ENCODE peak calls at places on chromosomes 16 and 17, in four cellular contexts. F, K, J and D are unnamed samples.

GRCh38 chr17:66549312-66549705 is 246.9 kb downstream of the PRKCA start:
- DNase-seq in J (no peak), F (peak), K (peak), D (peak)

GRCh38 chr17:61283043-61283442 is 116.6 kb upstream of the TBX2 start:
- DNase-seq in K (no peak), F (no peak), J (no peak), D (no peak)

GRCh38 chr17:2694381-2695242 is 17.0 kb downstream of the CLUH start:
- DNase-seq in J (no peak), F (no peak), K (no peak), D (no peak)

GRCh38 chr17:42120161-42121065 is 754 bp downstream of the KAT2A start:
- DNase-seq in J (no peak), F (peak), K (no peak), D (no peak)

GRCh38 chr16:81190667-81191066 is 47.8 kb upstream of the BCO1 start:
- DNase-seq in J (no peak), F (peak), K (no peak), D (no peak)

GRCh38 chr16:58960034-58960433 is 225.9 kb upstream of the GOT2 start:
- DNase-seq in K (no peak), J (no peak), F (no peak), D (no peak)

GRCh38 chr17:4469552-4469951 is 29.1 kb upstream of the SPNS2 start:
- DNase-seq in K (no peak), F (no peak), J (no peak), D (no peak)

GRCh38 chr17:66727634-66728570 is 107.0 kb upstream of the CACNG5 start:
- DNase-seq in F (peak), K (no peak), J (no peak), D (no peak)

GRCh38 chr16:30948956-30949654 is at the start of gene ORAI3:
- DNase-seq in J (no peak), F (peak), K (no peak), D (no peak)

GRCh38 chr16:17836868-17837602 is 366.3 kb upstream of the XYLT1 start:
- DNase-seq in J (no peak), F (peak), K (peak), D (peak)

GRCh38 chr16:27385398-27385797 is 16.6 kb upstream of the IL21R start:
- DNase-seq in K (no peak), J (no peak), F (no peak), D (no peak)

GRCh38 chr16:51201604-51202003 is 50.5 kb upstream of the SALL1 start:
- DNase-seq in J (no peak), K (no peak), F (no peak), D (no peak)

GRCh38 chr17:71760062-71760720 is 360.6 kb upstream of the SOX9 start:
- DNase-seq in F (peak), K (no peak), J (no peak), D (no peak)

GRCh38 chr16:89009343-89010209 is 32.6 kb upstream of the CBFA2T3 start:
- DNase-seq in K (no peak), F (no peak), J (no peak), D (no peak)

GRCh38 chr17:68033636-68034451 is 1.7 kb upstream of the KPNA2 start:
- DNase-seq in J (no peak), K (no peak), F (peak), D (no peak)

GRCh38 chr17:63646492-63646815 is 24.2 kb downstream of the MAP3K3 start:
- DNase-seq in K (no peak), F (no peak), J (no peak), D (no peak)

GRCh38 chr16:46762583-46762982 is 14.4 kb upstream of the MYLK3 start:
- DNase-seq in F (no peak), K (no peak), J (no peak), D (no peak)

GRCh38 chr16:70691223-70692129 is 5.6 kb upstream of the MTSS2 start:
- DNase-seq in J (no peak), F (peak), K (peak), D (peak)

GRCh38 chr17:81621494-81622230 is 15.2 kb downstream of the NPLOC4 start:
- DNase-seq in K (no peak), F (no peak), J (no peak), D (no peak)

GRCh38 chr16:442976-443375 is 17.5 kb downstream of the RAB11FIP3 start:
- DNase-seq in K (peak), J (no peak), F (no peak), D (no peak)

GRCh38 chr17:80236911-80237310 is 16.7 kb downstream of the SLC26A11 start:
- DNase-seq in J (no peak), F (no peak), K (no peak), D (no peak)

GRCh38 chr16:9096416-9096952 is 5.0 kb downstream of the HAPSTR1 start:
- DNase-seq in F (no peak), K (no peak), J (no peak), D (no peak)

GRCh38 chr17:30476726-30477082 is 504 bp upstream of the GOSR1 start:
- DNase-seq in F (no peak), K (no peak), J (no peak), D (no peak)

GRCh38 chr17:76527430-76528111 is 9.9 kb downstream of the CYGB start:
- DNase-seq in F (peak), K (no peak), J (no peak), D (no peak)

GRCh38 chr16:85114909-85115567 is 2.8 kb upstream of the CIBAR2 start:
- DNase-seq in J (peak), F (peak), K (peak), D (no peak)

GRCh38 chr16:69324013-69324531 is 6.3 kb downstream of the PDF start:
- DNase-seq in J (no peak), K (no peak), F (peak), D (no peak)

GRCh38 chr17:49031965-49032928 is 35.1 kb downstream of the IGF2BP1 start:
- DNase-seq in J (no peak), K (peak), F (peak), D (no peak)

GRCh38 chr17:29640413-29640812 is 17.7 kb upstream of the CORO6 start:
- DNase-seq in J (no peak), F (peak), K (no peak), D (peak)

GRCh38 chr17:44204453-44204882 is 4.8 kb upstream of the ATXN7L3 start:
- DNase-seq in K (no peak), J (no peak), F (peak), D (no peak)

GRCh38 chr17:7848131-7848579 is 6.7 kb upstream of the TMEM88 start:
- DNase-seq in F (no peak), J (no peak), K (no peak), D (no peak)

GRCh38 chr17:37706446-37706845 is 38.4 kb downstream of the HNF1B start:
- DNase-seq in K (no peak), F (no peak), J (no peak), D (no peak)